ENCODE peak calls at places on chromosomes 5 and 9, in eight cellular contexts. One of them, this sample, is unnamed.

GRCh38 chr9:115606851-115607250 is 488.9 kb upstream of the TNC start:
- DNase-seq in psoas muscle: no peak
- DNase-seq in hepatocyte: no peak
- DNase-seq in WTC11: no peak
- DNase-seq in AG09309: no peak
- DNase-seq in heart right ventricle: no peak
- DNase-seq in BE2C: no peak
- DNase-seq in heart left ventricle: no peak
- DNase-seq in this sample: no peak

GRCh38 chr9:129258124-129258822 is 80.2 kb upstream of the IER5L start:
- DNase-seq in psoas muscle: peak; percentile 96
- DNase-seq in hepatocyte: peak; percentile 95
- DNase-seq in WTC11: peak; percentile 98
- DNase-seq in AG09309: no peak
- DNase-seq in heart right ventricle: peak; percentile 91
- DNase-seq in BE2C: peak; percentile 98
- DNase-seq in heart left ventricle: peak; percentile 96
- DNase-seq in this sample: peak; percentile 70

GRCh38 chr5:121640298-121640697 is 211.4 kb upstream of the FTMT start:
- DNase-seq in psoas muscle: peak; percentile 23
- DNase-seq in hepatocyte: no peak
- DNase-seq in WTC11: no peak
- DNase-seq in AG09309: no peak
- DNase-seq in heart right ventricle: no peak
- DNase-seq in BE2C: no peak
- DNase-seq in heart left ventricle: no peak
- DNase-seq in this sample: no peak

GRCh38 chr5:1853531-1853930 is 29.2 kb downstream of the IRX4 start:
- DNase-seq in psoas muscle: peak; percentile 6
- DNase-seq in hepatocyte: no peak
- DNase-seq in WTC11: no peak
- DNase-seq in AG09309: no peak
- DNase-seq in heart right ventricle: no peak
- DNase-seq in BE2C: no peak
- DNase-seq in heart left ventricle: no peak
- DNase-seq in this sample: no peak

GRCh38 chr5:137205237-137205636 is 293.9 kb downstream of the SPOCK1 start:
- DNase-seq in psoas muscle: no peak
- DNase-seq in hepatocyte: no peak
- DNase-seq in WTC11: no peak
- DNase-seq in AG09309: no peak
- DNase-seq in heart right ventricle: no peak
- DNase-seq in BE2C: no peak
- DNase-seq in heart left ventricle: no peak
- DNase-seq in this sample: no peak

GRCh38 chr9:3251309-3251708 is 274.5 kb downstream of the RFX3 start:
- DNase-seq in psoas muscle: no peak
- DNase-seq in hepatocyte: no peak
- DNase-seq in WTC11: no peak
- DNase-seq in AG09309: no peak
- DNase-seq in heart right ventricle: no peak
- DNase-seq in BE2C: no peak
- DNase-seq in heart left ventricle: no peak
- DNase-seq in this sample: no peak

GRCh38 chr9:69444021-69444420 is 119.0 kb downstream of the ENTREP1 start:
- DNase-seq in psoas muscle: no peak
- DNase-seq in hepatocyte: no peak
- DNase-seq in WTC11: no peak
- DNase-seq in AG09309: peak; percentile 28
- DNase-seq in heart right ventricle: no peak
- DNase-seq in BE2C: no peak
- DNase-seq in heart left ventricle: no peak
- DNase-seq in this sample: peak; percentile 83

GRCh38 chr9:126517751-126518261 is 95.9 kb upstream of the LMX1B start:
- DNase-seq in psoas muscle: no peak
- DNase-seq in hepatocyte: no peak
- DNase-seq in WTC11: no peak
- DNase-seq in AG09309: no peak
- DNase-seq in heart right ventricle: no peak
- DNase-seq in BE2C: no peak
- DNase-seq in heart left ventricle: no peak
- DNase-seq in this sample: no peak

GRCh38 chr9:92097997-92098482 is 17.2 kb downstream of the SPTLC1 start:
- DNase-seq in psoas muscle: peak; percentile 79
- DNase-seq in hepatocyte: no peak
- DNase-seq in WTC11: peak; percentile 94
- DNase-seq in AG09309: no peak
- DNase-seq in heart right ventricle: peak; percentile 54
- DNase-seq in BE2C: no peak
- DNase-seq in heart left ventricle: peak; percentile 82
- DNase-seq in this sample: no peak

GRCh38 chr5:77843570-77844407 is 67.7 kb upstream of the TBCA start:
- DNase-seq in psoas muscle: no peak
- DNase-seq in hepatocyte: peak; percentile 34
- DNase-seq in WTC11: peak; percentile 61
- DNase-seq in AG09309: no peak
- DNase-seq in heart right ventricle: no peak
- DNase-seq in BE2C: no peak
- DNase-seq in heart left ventricle: no peak
- DNase-seq in this sample: no peak

GRCh38 chr5:103258957-103259704 is 568 bp downstream of the MACIR start:
- DNase-seq in psoas muscle: peak; percentile 78
- DNase-seq in hepatocyte: peak; percentile 73
- DNase-seq in WTC11: peak; percentile 71
- DNase-seq in AG09309: no peak
- DNase-seq in heart right ventricle: peak; percentile 36
- DNase-seq in BE2C: peak; percentile 79
- DNase-seq in heart left ventricle: peak; percentile 64
- DNase-seq in this sample: no peak

GRCh38 chr5:157511656-157512644 is 51.9 kb downstream of the NIPAL4 start:
- DNase-seq in psoas muscle: peak; percentile 94
- DNase-seq in hepatocyte: peak; percentile 68
- DNase-seq in WTC11: peak; percentile 30
- DNase-seq in AG09309: peak; percentile 93
- DNase-seq in heart right ventricle: peak; percentile 95
- DNase-seq in BE2C: peak; percentile 52
- DNase-seq in heart left ventricle: peak; percentile 95
- DNase-seq in this sample: peak; percentile 96

GRCh38 chr5:1727571-1727970 is 72.1 kb downstream of the MRPL36 start:
- DNase-seq in psoas muscle: no peak
- DNase-seq in hepatocyte: no peak
- DNase-seq in WTC11: peak; percentile 60
- DNase-seq in AG09309: no peak
- DNase-seq in heart right ventricle: no peak
- DNase-seq in BE2C: no peak
- DNase-seq in heart left ventricle: no peak
- DNase-seq in this sample: no peak

GRCh38 chr9:19020886-19021285 is 12.1 kb downstream of the SAXO1 start:
- DNase-seq in psoas muscle: no peak
- DNase-seq in hepatocyte: no peak
- DNase-seq in WTC11: no peak
- DNase-seq in AG09309: no peak
- DNase-seq in heart right ventricle: no peak
- DNase-seq in BE2C: no peak
- DNase-seq in heart left ventricle: no peak
- DNase-seq in this sample: no peak

GRCh38 chr5:145347026-145347616 is 488.0 kb downstream of the PRELID2 start:
- DNase-seq in psoas muscle: no peak
- DNase-seq in hepatocyte: peak; percentile 68
- DNase-seq in WTC11: no peak
- DNase-seq in AG09309: peak; percentile 51
- DNase-seq in heart right ventricle: no peak
- DNase-seq in BE2C: no peak
- DNase-seq in heart left ventricle: no peak
- DNase-seq in this sample: peak; percentile 84

GRCh38 chr5:84384604-84385575 is at the start of gene EDIL3:
- DNase-seq in psoas muscle: no peak
- DNase-seq in hepatocyte: peak; percentile 72
- DNase-seq in WTC11: peak; percentile 77
- DNase-seq in AG09309: no peak
- DNase-seq in heart right ventricle: peak; percentile 8
- DNase-seq in BE2C: peak; percentile 75
- DNase-seq in heart left ventricle: peak; percentile 56
- DNase-seq in this sample: no peak

GRCh38 chr9:37324261-37324683 is 98.2 kb upstream of the GRHPR start:
- DNase-seq in psoas muscle: no peak
- DNase-seq in hepatocyte: no peak
- DNase-seq in WTC11: no peak
- DNase-seq in AG09309: no peak
- DNase-seq in heart right ventricle: no peak
- DNase-seq in BE2C: peak; percentile 43
- DNase-seq in heart left ventricle: no peak
- DNase-seq in this sample: no peak

GRCh38 chr5:170614071-170614490 is 110.3 kb downstream of the KCNIP1 start:
- DNase-seq in psoas muscle: no peak
- DNase-seq in hepatocyte: no peak
- DNase-seq in WTC11: no peak
- DNase-seq in AG09309: no peak
- DNase-seq in heart right ventricle: peak; percentile 34
- DNase-seq in BE2C: peak; percentile 24
- DNase-seq in heart left ventricle: peak; percentile 39
- DNase-seq in this sample: no peak

GRCh38 chr9:127158995-127159801 is 36.8 kb upstream of the ANGPTL2 start:
- DNase-seq in psoas muscle: peak; percentile 90
- DNase-seq in hepatocyte: peak; percentile 82
- DNase-seq in WTC11: peak; percentile 63
- DNase-seq in AG09309: peak; percentile 82
- DNase-seq in heart right ventricle: peak; percentile 65
- DNase-seq in BE2C: peak; percentile 55
- DNase-seq in heart left ventricle: peak; percentile 59
- DNase-seq in this sample: peak; percentile 88

GRCh38 chr9:97889941-97890557 is 32.3 kb downstream of the TRMO start:
- DNase-seq in psoas muscle: no peak
- DNase-seq in hepatocyte: no peak
- DNase-seq in WTC11: peak; percentile 81
- DNase-seq in AG09309: no peak
- DNase-seq in heart right ventricle: no peak
- DNase-seq in BE2C: peak; percentile 51
- DNase-seq in heart left ventricle: no peak
- DNase-seq in this sample: peak; percentile 11

GRCh38 chr9:89534888-89535287 is 37.0 kb upstream of the SEMA4D start:
- DNase-seq in psoas muscle: no peak
- DNase-seq in hepatocyte: no peak
- DNase-seq in WTC11: no peak
- DNase-seq in AG09309: no peak
- DNase-seq in heart right ventricle: no peak
- DNase-seq in BE2C: no peak
- DNase-seq in heart left ventricle: no peak
- DNase-seq in this sample: no peak

GRCh38 chr9:134059661-134060395 is 8.0 kb downstream of the BRD3 start:
- DNase-seq in psoas muscle: no peak
- DNase-seq in hepatocyte: no peak
- DNase-seq in WTC11: no peak
- DNase-seq in AG09309: no peak
- DNase-seq in heart right ventricle: no peak
- DNase-seq in BE2C: peak; percentile 10
- DNase-seq in heart left ventricle: no peak
- DNase-seq in this sample: no peak

GRCh38 chr9:134059188-134059641 is 8.6 kb downstream of the BRD3 start:
- DNase-seq in psoas muscle: peak; percentile 52
- DNase-seq in hepatocyte: no peak
- DNase-seq in WTC11: no peak
- DNase-seq in AG09309: no peak
- DNase-seq in heart right ventricle: no peak
- DNase-seq in BE2C: no peak
- DNase-seq in heart left ventricle: no peak
- DNase-seq in this sample: no peak

GRCh38 chr9:134057751-134058701 is 9.8 kb downstream of the BRD3 start:
- DNase-seq in psoas muscle: peak; percentile 51
- DNase-seq in hepatocyte: no peak
- DNase-seq in WTC11: no peak
- DNase-seq in AG09309: no peak
- DNase-seq in heart right ventricle: no peak
- DNase-seq in BE2C: peak; percentile 6
- DNase-seq in heart left ventricle: no peak
- DNase-seq in this sample: no peak

GRCh38 chr9:134057311-134057665 is 10.5 kb downstream of the BRD3 start:
- DNase-seq in psoas muscle: peak; percentile 44
- DNase-seq in hepatocyte: no peak
- DNase-seq in WTC11: no peak
- DNase-seq in AG09309: no peak
- DNase-seq in heart right ventricle: no peak
- DNase-seq in BE2C: no peak
- DNase-seq in heart left ventricle: no peak
- DNase-seq in this sample: no peak

DNA sequence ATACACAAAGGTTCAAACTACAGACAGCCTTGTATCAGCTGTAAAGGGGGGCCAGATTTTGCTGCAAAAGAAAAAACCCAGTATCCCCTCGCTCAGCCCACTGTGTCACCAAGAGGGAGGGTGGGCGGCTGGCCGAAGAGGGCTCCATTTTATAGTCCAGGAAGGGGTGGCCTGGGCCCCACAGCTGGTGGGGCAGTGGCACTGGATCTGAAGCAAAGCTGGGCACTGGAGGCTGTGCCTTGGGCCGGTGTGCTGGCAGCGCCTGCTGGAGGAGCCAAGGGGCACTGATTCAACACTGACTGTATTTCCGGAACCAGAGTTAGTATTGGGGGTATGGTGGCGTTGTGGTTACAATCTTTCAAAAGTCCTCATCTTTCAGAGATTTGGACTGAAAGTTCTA is 9.1 kb downstream of the BRD3 start:
- DNase-seq in psoas muscle: peak; percentile 55
- DNase-seq in hepatocyte: no peak
- DNase-seq in WTC11: no peak
- DNase-seq in AG09309: no peak
- DNase-seq in heart right ventricle: no peak
- DNase-seq in BE2C: peak; percentile 13
- DNase-seq in heart left ventricle: no peak
- DNase-seq in this sample: peak; percentile 57
- TF ChIP-seq CTCF in psoas muscle: peak; percentile 10
- TF ChIP-seq CTCF in hepatocyte: no peak
- TF ChIP-seq CTCF in WTC11: no peak
- TF ChIP-seq CTCF in AG09309: peak; percentile 6
- TF ChIP-seq CTCF in heart right ventricle: no peak
- TF ChIP-seq CTCF in BE2C: no peak
- TF ChIP-seq CTCF in heart left ventricle: no peak
- TF ChIP-seq CTCF in this sample: peak; percentile 41

GRCh38 chr9:114507726-114508125 is 2.5 kb upstream of the WHRN start:
- DNase-seq in psoas muscle: no peak
- DNase-seq in hepatocyte: peak; percentile 53
- DNase-seq in WTC11: no peak
- DNase-seq in AG09309: no peak
- DNase-seq in heart right ventricle: no peak
- DNase-seq in BE2C: no peak
- DNase-seq in heart left ventricle: no peak
- DNase-seq in this sample: peak; percentile 28
- TF ChIP-seq CTCF in psoas muscle: no peak
- TF ChIP-seq CTCF in hepatocyte: peak; percentile 44
- TF ChIP-seq CTCF in WTC11: no peak
- TF ChIP-seq CTCF in AG09309: peak; percentile 45
- TF ChIP-seq CTCF in heart right ventricle: peak; percentile 28
- TF ChIP-seq CTCF in BE2C: peak; percentile 36
- TF ChIP-seq CTCF in heart left ventricle: no peak
- TF ChIP-seq CTCF in this sample: peak; percentile 68

GRCh38 chr9:108416321-108416720 is 439.5 kb downstream of the ACTL7B start:
- DNase-seq in psoas muscle: no peak
- DNase-seq in hepatocyte: peak; percentile 19
- DNase-seq in WTC11: no peak
- DNase-seq in AG09309: no peak
- DNase-seq in heart right ventricle: no peak
- DNase-seq in BE2C: no peak
- DNase-seq in heart left ventricle: no peak
- DNase-seq in this sample: no peak
- TF ChIP-seq CTCF in psoas muscle: peak; percentile 5
- TF ChIP-seq CTCF in hepatocyte: no peak
- TF ChIP-seq CTCF in WTC11: no peak
- TF ChIP-seq CTCF in AG09309: peak; percentile 8
- TF ChIP-seq CTCF in heart right ventricle: no peak
- TF ChIP-seq CTCF in BE2C: peak; percentile 3
- TF ChIP-seq CTCF in heart left ventricle: no peak
- TF ChIP-seq CTCF in this sample: peak; percentile 42

GRCh38 chr5:150119421-150120061 is 33.2 kb upstream of the CSF1R start:
- DNase-seq in psoas muscle: no peak
- DNase-seq in hepatocyte: no peak
- DNase-seq in WTC11: no peak
- DNase-seq in AG09309: no peak
- DNase-seq in heart right ventricle: peak; percentile 8
- DNase-seq in BE2C: no peak
- DNase-seq in heart left ventricle: peak; percentile 38
- DNase-seq in this sample: no peak
- TF ChIP-seq CTCF in psoas muscle: no peak
- TF ChIP-seq CTCF in hepatocyte: no peak
- TF ChIP-seq CTCF in WTC11: no peak
- TF ChIP-seq CTCF in AG09309: peak; percentile 5
- TF ChIP-seq CTCF in heart right ventricle: peak; percentile 21
- TF ChIP-seq CTCF in BE2C: no peak
- TF ChIP-seq CTCF in heart left ventricle: no peak
- TF ChIP-seq CTCF in this sample: peak; percentile 11